ENCODE peak calls at places on chromosomes 4 and X, in four cellular contexts. One of them, this sample, is unnamed.
A peak's percentile ranks its signal among the peaks of the same experiment; 100 is the strongest.

GRCh38 chr4:6275898-6276563 is 6.4 kb downstream of the WFS1 start:
- DNase-seq in K562: no peak
- DNase-seq in GM12878: no peak
- DNase-seq in HepG2: peak; percentile 92
- DNase-seq in this sample: no peak

GRCh38 chrX:73855546-73855945 is 292.5 kb downstream of the CHIC1 start:
- DNase-seq in K562: peak; percentile 65
- DNase-seq in HepG2: peak; percentile 22
- DNase-seq in GM12878: peak; percentile 31
- DNase-seq in this sample: peak; percentile 68

GRCh38 chr4:162791321-162791720 is 375.4 kb downstream of the NAF1 start:
- DNase-seq in GM12878: no peak
- DNase-seq in HepG2: no peak
- DNase-seq in K562: no peak
- DNase-seq in this sample: no peak

GRCh38 chr4:166538491-166539005 is 665.5 kb downstream of the TLL1 start:
- DNase-seq in GM12878: no peak
- DNase-seq in HepG2: no peak
- DNase-seq in K562: no peak
- DNase-seq in this sample: no peak

GRCh38 chr4:131509521-131509920 is 1639.6 kb upstream of the PCDH10 start:
- DNase-seq in GM12878: no peak
- DNase-seq in K562: no peak
- DNase-seq in HepG2: no peak
- DNase-seq in this sample: no peak

GRCh38 chr4:38050560-38051350 is 90.6 kb downstream of the PTTG2 start:
- DNase-seq in GM12878: no peak
- DNase-seq in K562: no peak
- DNase-seq in HepG2: no peak
- DNase-seq in this sample: no peak

GRCh38 chrX:2549874-2550273 is 49.1 kb upstream of the DHRSX start:
- DNase-seq in HepG2: no peak
- DNase-seq in K562: no peak
- DNase-seq in GM12878: no peak
- DNase-seq in this sample: no peak

GRCh38 chrX:13473666-13474516 is 95.5 kb upstream of the EGFL6 start:
- DNase-seq in K562: no peak
- DNase-seq in HepG2: no peak
- DNase-seq in GM12878: peak; percentile 52
- DNase-seq in this sample: no peak

GRCh38 chrX:120228187-120228908 is 22.3 kb upstream of the ZBTB33 start:
- DNase-seq in GM12878: no peak
- DNase-seq in K562: no peak
- DNase-seq in HepG2: no peak
- DNase-seq in this sample: no peak

GRCh38 chr4:139171878-139172691 is 4.9 kb downstream of the ELF2 start:
- DNase-seq in GM12878: no peak
- DNase-seq in K562: peak; percentile 61
- DNase-seq in HepG2: peak; percentile 21
- DNase-seq in this sample: no peak

GRCh38 chrX:16436348-16437188 is 213.4 kb upstream of the S100G start:
- DNase-seq in GM12878: peak; percentile 5
- DNase-seq in HepG2: peak; percentile 44
- DNase-seq in K562: peak; percentile 79
- DNase-seq in this sample: peak; percentile 74

GRCh38 chrX:85573801-85574200 is 194.3 kb upstream of the POF1B start:
- DNase-seq in K562: no peak
- DNase-seq in GM12878: no peak
- DNase-seq in HepG2: no peak
- DNase-seq in this sample: no peak

GRCh38 chr4:8580321-8581093 is at the start of gene GPR78:
- DNase-seq in GM12878: no peak
- DNase-seq in K562: peak; percentile 75
- DNase-seq in HepG2: no peak
- DNase-seq in this sample: peak; percentile 89

GRCh38 chr4:151489462-151490203 is 80.7 kb downstream of the FHIP1A start:
- DNase-seq in K562: peak; percentile 3
- DNase-seq in GM12878: no peak
- DNase-seq in HepG2: peak; percentile 12
- DNase-seq in this sample: peak; percentile 10

GRCh38 chrX:7314425-7314824 is 166.5 kb upstream of the PUDP start:
- DNase-seq in K562: no peak
- DNase-seq in GM12878: no peak
- DNase-seq in HepG2: no peak
- DNase-seq in this sample: no peak

GRCh38 chr4:164955107-164955805 is 22.2 kb downstream of the TRIM61 start:
- DNase-seq in GM12878: no peak
- DNase-seq in K562: no peak
- DNase-seq in HepG2: no peak
- DNase-seq in this sample: no peak

GRCh38 chr4:139861471-139861870 is 195.9 kb downstream of the MGST2 start:
- DNase-seq in GM12878: no peak
- DNase-seq in HepG2: peak; percentile 44
- DNase-seq in K562: no peak
- DNase-seq in this sample: no peak

GRCh38 chrX:31589503-31589902 is 517.7 kb upstream of the FTHL17 start:
- DNase-seq in K562: no peak
- DNase-seq in HepG2: no peak
- DNase-seq in GM12878: no peak
- DNase-seq in this sample: no peak

GRCh38 chr4:110484767-110485166 is 8.8 kb downstream of the ENPEP start:
- DNase-seq in HepG2: no peak
- DNase-seq in K562: no peak
- DNase-seq in GM12878: no peak
- DNase-seq in this sample: no peak

GRCh38 chrX:50707955-50708694 is 105.9 kb downstream of the SHROOM4 start:
- DNase-seq in GM12878: no peak
- DNase-seq in K562: no peak
- DNase-seq in HepG2: no peak
- DNase-seq in this sample: no peak

GRCh38 chr4:153022233-153022632 is 86.1 kb downstream of the FHDC1 start:
- DNase-seq in HepG2: no peak
- DNase-seq in K562: no peak
- DNase-seq in GM12878: no peak
- DNase-seq in this sample: no peak

GRCh38 chr4:116066711-116067245 is 953.4 kb upstream of the NDST4 start:
- DNase-seq in GM12878: no peak
- DNase-seq in K562: no peak
- DNase-seq in HepG2: no peak
- DNase-seq in this sample: no peak

GRCh38 chr4:30870513-30870912 is 150.3 kb downstream of the PCDH7 start:
- DNase-seq in K562: no peak
- DNase-seq in HepG2: no peak
- DNase-seq in GM12878: no peak
- DNase-seq in this sample: no peak

GRCh38 chr4:1460967-1461868 is 55.0 kb upstream of the NKX1-1 start:
- DNase-seq in GM12878: no peak
- DNase-seq in HepG2: no peak
- DNase-seq in K562: no peak
- DNase-seq in this sample: no peak

GRCh38 chrX:136639506-136640176 is 8.3 kb upstream of the CD40LG start:
- DNase-seq in HepG2: no peak
- DNase-seq in K562: no peak
- DNase-seq in GM12878: no peak
- DNase-seq in this sample: no peak

GRCh38 chr4:25144870-25145481 is 15.3 kb downstream of the SEPSECS start:
- DNase-seq in K562: peak; percentile 33
- DNase-seq in HepG2: no peak
- DNase-seq in GM12878: no peak
- DNase-seq in this sample: peak; percentile 8

DNA sequence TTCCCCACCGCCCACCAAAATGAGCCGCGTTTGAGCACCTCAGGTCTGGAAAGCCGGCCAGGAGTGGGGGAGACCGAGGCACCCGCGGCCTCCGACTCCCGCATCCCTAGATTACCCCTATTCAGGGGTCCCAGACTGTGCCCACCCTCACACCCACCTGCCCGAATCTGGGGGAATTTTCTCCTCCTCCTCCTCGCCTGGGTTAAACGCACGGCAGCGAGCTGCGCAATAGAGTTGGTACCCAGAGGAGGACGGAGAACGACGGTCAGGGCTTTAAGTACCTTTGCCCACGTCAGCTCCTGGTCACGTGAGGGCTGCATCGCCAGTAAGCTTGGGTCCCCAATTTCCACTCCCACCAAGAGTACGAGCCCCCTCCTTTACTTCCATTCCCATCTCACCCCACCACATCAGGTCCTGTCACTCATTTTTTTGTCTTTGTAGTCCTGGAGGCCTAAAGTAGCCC is at the start of gene ARMCX2:
- DNase-seq in GM12878: no peak
- DNase-seq in K562: no peak
- DNase-seq in HepG2: no peak
- DNase-seq in this sample: no peak
- TF ChIP-seq FOXK2 in GM12878: no peak
- TF ChIP-seq FOXK2 in K562: no peak
- TF ChIP-seq FOXK2 in HepG2: no peak
- TF ChIP-seq FOXK2 in this sample: no peak

DNA sequence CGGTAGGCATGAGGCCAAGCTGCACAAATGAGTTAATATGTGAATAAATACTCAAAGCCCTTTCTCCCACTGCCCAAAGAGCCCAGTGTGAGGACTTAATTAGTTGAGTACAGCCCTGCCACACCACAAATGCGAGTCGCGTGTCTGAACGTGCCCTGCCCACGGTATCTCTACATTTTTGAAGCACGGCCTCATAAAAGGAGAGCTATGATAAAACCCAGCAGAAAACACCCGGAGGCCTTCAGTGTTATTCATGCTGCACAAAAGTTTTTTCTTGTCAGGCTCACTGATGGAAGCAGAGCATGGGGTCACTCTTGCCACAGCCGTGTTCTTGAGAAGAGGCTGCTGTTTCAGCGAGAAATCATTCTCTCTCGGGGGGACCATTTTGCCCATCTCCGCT is 88.6 kb downstream of the SORCS2 start:
- DNase-seq in GM12878: no peak
- DNase-seq in K562: no peak
- DNase-seq in HepG2: no peak
- DNase-seq in this sample: no peak
- TF ChIP-seq FOXK2 in GM12878: no peak
- TF ChIP-seq FOXK2 in K562: no peak
- TF ChIP-seq FOXK2 in HepG2: no peak
- TF ChIP-seq FOXK2 in this sample: no peak

GRCh38 chrX:42821803-42822443 is 44.0 kb upstream of the PPP1R2C start:
- DNase-seq in HepG2: no peak
- DNase-seq in K562: no peak
- DNase-seq in GM12878: no peak
- DNase-seq in this sample: no peak

GRCh38 chrX:42824541-42824940 is 46.6 kb upstream of the PPP1R2C start:
- DNase-seq in GM12878: no peak
- DNase-seq in K562: no peak
- DNase-seq in HepG2: no peak
- DNase-seq in this sample: no peak

GRCh38 chrX:42823443-42823842 is 45.5 kb upstream of the PPP1R2C start:
- DNase-seq in GM12878: no peak
- DNase-seq in HepG2: no peak
- DNase-seq in K562: no peak
- DNase-seq in this sample: no peak

GRCh38 chrX:42825201-42825600 is 47.2 kb upstream of the PPP1R2C start:
- DNase-seq in K562: no peak
- DNase-seq in GM12878: no peak
- DNase-seq in HepG2: peak; percentile 5
- DNase-seq in this sample: no peak
- TF ChIP-seq FOXK2 in K562: no peak
- TF ChIP-seq FOXK2 in GM12878: no peak
- TF ChIP-seq FOXK2 in HepG2: no peak
- TF ChIP-seq FOXK2 in this sample: no peak

GRCh38 chrX:140123446-140123845 is 158.1 kb upstream of the CXorf66 start:
- DNase-seq in HepG2: no peak
- DNase-seq in GM12878: no peak
- DNase-seq in K562: peak; percentile 1
- DNase-seq in this sample: peak; percentile 13
- TF ChIP-seq FOXK2 in HepG2: no peak
- TF ChIP-seq FOXK2 in GM12878: no peak
- TF ChIP-seq FOXK2 in K562: no peak
- TF ChIP-seq FOXK2 in this sample: no peak

DNA sequence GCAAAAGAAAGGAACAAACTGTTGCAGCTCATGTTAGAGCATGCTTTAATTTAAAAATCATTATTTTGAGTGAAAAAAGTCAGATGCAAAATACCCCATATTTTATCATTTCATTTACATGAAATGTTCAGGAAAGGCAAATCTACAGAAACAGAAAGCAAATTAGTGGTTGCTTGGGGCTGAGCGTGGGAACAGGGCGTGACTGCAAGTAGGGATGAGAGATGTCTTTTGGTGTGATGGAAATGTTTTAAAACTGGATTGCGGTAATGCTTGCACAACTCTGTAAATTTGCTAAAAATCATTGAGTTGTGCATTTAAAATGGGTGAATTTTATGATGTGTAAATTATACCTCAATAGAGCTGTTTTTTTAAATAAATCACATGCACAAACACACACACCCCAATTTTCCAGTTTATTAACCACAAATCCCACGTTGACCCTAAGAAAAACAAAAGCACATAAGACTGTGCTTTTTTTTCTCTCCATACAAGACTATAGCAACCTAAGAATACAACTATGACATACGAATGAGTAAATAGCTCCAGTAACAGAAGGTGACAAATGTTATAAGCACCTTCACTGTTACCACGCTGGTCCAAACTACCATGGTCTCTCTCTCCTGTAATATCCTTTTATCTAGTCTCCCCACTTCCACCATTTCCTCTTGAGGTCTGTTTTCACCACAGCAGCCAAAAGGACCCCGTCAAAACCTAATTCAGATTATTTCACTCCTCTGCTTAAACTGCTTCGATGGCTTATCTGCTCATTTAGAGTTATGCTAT is 37.3 kb downstream of the FRMD7 start:
- DNase-seq in GM12878: no peak
- DNase-seq in K562: no peak
- DNase-seq in HepG2: no peak
- DNase-seq in this sample: no peak
- TF ChIP-seq FOXK2 in GM12878: no peak
- TF ChIP-seq FOXK2 in K562: no peak
- TF ChIP-seq FOXK2 in HepG2: no peak
- TF ChIP-seq FOXK2 in this sample: no peak

DNA sequence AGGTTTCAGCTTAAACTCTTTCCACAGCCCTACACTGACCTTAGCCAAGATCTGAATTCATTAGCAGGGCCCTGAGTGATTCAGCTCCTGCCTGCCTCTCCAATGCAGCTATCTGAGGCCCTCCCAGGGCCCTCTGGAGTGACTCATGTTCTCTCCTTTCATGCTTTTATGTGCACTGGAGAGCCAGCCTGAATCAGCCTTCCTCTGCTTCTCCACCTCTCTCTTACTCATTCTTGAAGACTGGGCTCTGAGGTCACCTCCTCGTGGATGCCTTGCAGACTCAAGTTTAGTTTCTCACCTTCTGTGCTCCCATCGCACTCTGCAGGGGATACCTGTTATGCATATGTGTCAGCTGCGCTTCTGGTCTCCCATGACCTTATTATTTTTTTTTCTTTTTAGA is 3.1 kb upstream of the OCIAD2 start:
- DNase-seq in HepG2: no peak
- DNase-seq in GM12878: no peak
- DNase-seq in K562: peak; percentile 68
- DNase-seq in this sample: peak; percentile 10
- TF ChIP-seq FOXK2 in HepG2: no peak
- TF ChIP-seq FOXK2 in GM12878: no peak
- TF ChIP-seq FOXK2 in K562: no peak
- TF ChIP-seq FOXK2 in this sample: no peak

GRCh38 chr4:119026662-119027444 is 108.8 kb upstream of the MYOZ2 start:
- DNase-seq in HepG2: no peak
- DNase-seq in K562: no peak
- DNase-seq in GM12878: no peak
- DNase-seq in this sample: no peak
- TF ChIP-seq FOXK2 in HepG2: no peak
- TF ChIP-seq FOXK2 in K562: no peak
- TF ChIP-seq FOXK2 in GM12878: no peak
- TF ChIP-seq FOXK2 in this sample: no peak